ENCODE peak calls at places on chromosome 13, in five cellular contexts. D, O, M, G and B are unnamed samples.

GRCh38 chr13:27442071-27442647 is 8.2 kb downstream of the MTIF3 start:
- DNase-seq in D (no peak), O (no peak), M (no peak), G (no peak), B (no peak)

GRCh38 chr13:112969692-112970338 is 801 bp downstream of the MCF2L start:
- DNase-seq in D (no peak), O (no peak), M (no peak), G (no peak), B (no peak)

GRCh38 chr13:113952983-113953520 is 20.8 kb downstream of the C13orf46 start:
- DNase-seq in D (no peak), O (no peak), M (no peak), G (no peak), B (no peak)

GRCh38 chr13:31049083-31049482 is 112.6 kb downstream of the HSPH1 start:
- DNase-seq in D (no peak), O (no peak), M (no peak), G (no peak), B (no peak)

GRCh38 chr13:75079226-75079625 is 402.7 kb downstream of the TBC1D4 start:
- DNase-seq in D (peak), O (no peak), M (no peak), G (no peak), B (no peak)

GRCh38 chr13:27283906-27284523 is 13.4 kb downstream of the RASL11A start:
- DNase-seq in D (peak), O (peak), M (peak), G (no peak), B (no peak)

GRCh38 chr13:25046985-25047660 is 48.8 kb upstream of the PABPC3 start:
- DNase-seq in D (peak), O (peak), M (peak), G (no peak), B (peak)

GRCh38 chr13:30796833-30797601 is 61.7 kb downstream of the ALOX5AP start:
- DNase-seq in D (no peak), O (no peak), M (no peak), G (no peak), B (no peak)

GRCh38 chr13:20706661-20707060 is 3.2 kb downstream of the IL17D start:
- DNase-seq in D (no peak), O (no peak), M (no peak), G (no peak), B (no peak)